ENCODE peak calls at places on chromosomes 16 and 17, in four cellular contexts. K is AG09319, A is tibial artery, O is cardiac fibroblast. H is an unnamed sample.

GRCh38 chr17:77505460-77505769 is 364.6 kb downstream of the SEC14L1 start:
- DNase-seq in O (no peak), K (no peak), A (no peak), H (peak; percentile 37)

GRCh38 chr17:81000631-81001357 is 9.2 kb downstream of the CHMP6 start:
- DNase-seq in K (no peak), O (no peak), A (no peak), H (no peak)

GRCh38 chr16:22977294-22977697 is 163.3 kb downstream of the HS3ST2 start:
- DNase-seq in O (no peak), K (no peak), A (no peak), H (no peak)

GRCh38 chr16:31224092-31224955 is 7.4 kb upstream of the PYDC1 start:
- DNase-seq in K (no peak), O (no peak), A (no peak), H (no peak)

GRCh38 chr16:85571813-85572619 is 41.1 kb upstream of the GSE1 start:
- DNase-seq in O (no peak), K (no peak), A (no peak), H (no peak)

GRCh38 chr17:80087346-80088265 is 13.8 kb upstream of the GAA start:
- DNase-seq in K (no peak), O (no peak), A (no peak), H (no peak)

GRCh38 chr16:89019511-89019910 is 42.5 kb upstream of the CBFA2T3 start:
- DNase-seq in A (no peak), O (no peak), K (no peak), H (peak; percentile 52)

GRCh38 chr16:785563-786535 is 2.3 kb downstream of the RPUSD1 start:
- DNase-seq in O (peak; percentile 61), K (no peak), A (peak; percentile 38), H (peak; percentile 81)

GRCh38 chr17:4297351-4297750 is 33.6 kb upstream of the ANKFY1 start:
- DNase-seq in O (no peak), K (no peak), A (no peak), H (no peak)

GRCh38 chr17:74059471-74059870 is 144.0 kb upstream of the RPL38 start:
- DNase-seq in K (no peak), A (no peak), O (no peak), H (no peak)
- TF ChIP-seq CTCF in K (no peak), A (no peak), O (no peak), H (no peak)

GRCh38 chr17:38577244-38577643 is 28.5 kb downstream of the SRCIN1 start:
- DNase-seq in K (no peak), A (no peak), O (no peak), H (no peak)

GRCh38 chr17:38572665-38573365 is 32.9 kb downstream of the SRCIN1 start:
- DNase-seq in O (no peak), A (no peak), K (no peak), H (no peak)

GRCh38 chr17:38575781-38576180 is 30.0 kb downstream of the SRCIN1 start:
- DNase-seq in K (no peak), A (no peak), O (no peak), H (no peak)

GRCh38 chr17:38572292-38572664 is 33.5 kb downstream of the SRCIN1 start:
- DNase-seq in O (no peak), K (no peak), A (no peak), H (no peak)

GRCh38 chr17:38574712-38575111 is 31.0 kb downstream of the SRCIN1 start:
- DNase-seq in K (no peak), O (no peak), A (no peak), H (no peak)
- TF ChIP-seq CTCF in K (no peak), O (no peak), A (no peak), H (no peak)

GRCh38 chr16:84144301-84144858 is 597 bp downstream of the HSDL1 start:
- DNase-seq in K (no peak), O (peak; percentile 20), A (peak; percentile 29), H (no peak)
- TF ChIP-seq CTCF in K (peak; percentile 12), O (peak; percentile 7), A (no peak), H (no peak)

DNA sequence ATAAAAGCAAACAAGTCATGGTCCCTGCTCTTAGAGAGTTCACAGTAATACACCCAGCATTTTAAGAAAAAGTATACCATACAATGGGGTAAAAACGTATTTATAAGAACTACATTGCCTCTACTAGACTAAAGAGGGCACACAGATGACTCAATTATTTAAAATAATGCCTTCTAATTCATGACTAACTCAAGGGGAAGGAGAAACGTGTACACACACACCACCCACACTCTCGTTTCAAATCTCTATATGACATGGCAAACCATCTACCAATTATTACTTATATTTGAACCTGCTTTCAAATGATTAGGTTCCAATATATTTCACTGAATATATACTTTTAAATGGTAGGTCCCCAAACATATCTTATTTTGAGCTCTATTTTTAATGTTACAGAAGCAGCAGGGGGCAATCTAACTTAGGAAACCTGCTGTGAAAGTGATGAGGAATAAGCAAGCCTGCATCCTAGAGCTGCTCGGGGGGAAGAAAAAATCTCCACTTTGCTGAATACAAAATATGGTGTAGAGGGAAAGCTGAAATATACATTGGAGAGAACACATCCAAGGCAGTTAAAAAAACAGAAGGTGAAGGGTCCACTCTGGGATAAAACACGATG is 232.4 kb upstream of the PSMD7 start:
- DNase-seq in A (no peak), K (no peak), O (peak; percentile 1), H (no peak)
- TF ChIP-seq CTCF in A (no peak), K (peak; percentile 31), O (no peak), H (peak; percentile 16)